ENCODE peak calls at places on chromosome 9, in six cellular contexts. A is tibial nerve, E is A549, U is right atrium auricular region, B is cardiac fibroblast, Y is upper lobe of right lung. G is an unnamed sample.

GRCh38 chr9:35689601-35690446 is at the start of gene TPM2:
- DNase-seq in A (peak; percentile 35), E (peak; percentile 88), U (peak; percentile 67), B (peak; percentile 84), Y (no peak), G (peak; percentile 96)

GRCh38 chr9:116355153-116355827 is 201.7 kb downstream of the PAPPA start:
- DNase-seq in A (no peak), E (no peak), U (peak; percentile 60), B (peak; percentile 48), Y (no peak), G (no peak)

GRCh38 chr9:135224921-135225541 is 137.6 kb downstream of the OLFM1 start:
- DNase-seq in A (no peak), E (no peak), U (no peak), B (no peak), Y (peak; percentile 61), G (no peak)

GRCh38 chr9:128214571-128215490 is 11.7 kb downstream of the DNM1 start:
- DNase-seq in A (no peak), E (peak; percentile 77), U (no peak), B (peak; percentile 16), Y (peak; percentile 61), G (peak; percentile 51)

GRCh38 chr9:104247899-104248460 is 153.9 kb downstream of the SMC2 start:
- DNase-seq in A (no peak), E (no peak), U (no peak), B (peak; percentile 52), Y (no peak), G (no peak)

GRCh38 chr9:94084314-94084713 is at the start of gene PTPDC1:
- DNase-seq in A (peak; percentile 37), E (peak; percentile 33), U (no peak), B (peak; percentile 86), Y (no peak), G (peak; percentile 38)

GRCh38 chr9:131525643-131526565 is 5.2 kb downstream of the UCK1 start:
- DNase-seq in A (no peak), E (no peak), U (no peak), B (no peak), Y (no peak), G (no peak)

GRCh38 chr9:129317179-129318011 is 139.3 kb upstream of the IER5L start:
- DNase-seq in A (no peak), E (peak; percentile 62), U (peak; percentile 71), B (peak; percentile 54), Y (peak; percentile 71), G (peak; percentile 67)

GRCh38 chr9:134457321-134457923 is 131.2 kb downstream of the RXRA start:
- DNase-seq in A (no peak), E (no peak), U (no peak), B (no peak), Y (no peak), G (no peak)

GRCh38 chr9:12954441-12954840 is 179.6 kb downstream of the LURAP1L start:
- DNase-seq in A (no peak), E (no peak), U (no peak), B (no peak), Y (no peak), G (no peak)

GRCh38 chr9:76897804-76898525 is 7.9 kb downstream of the PRUNE2 start:
- DNase-seq in A (no peak), E (no peak), U (no peak), B (no peak), Y (no peak), G (no peak)

GRCh38 chr9:124145903-124146575 is 111.7 kb upstream of the NEK6 start:
- DNase-seq in A (no peak), E (no peak), U (no peak), B (peak; percentile 51), Y (no peak), G (peak; percentile 51)

GRCh38 chr9:133714606-133715294 is 23.4 kb downstream of the SARDH start:
- DNase-seq in A (peak; percentile 17), E (no peak), U (peak; percentile 90), B (peak; percentile 93), Y (peak; percentile 65), G (peak; percentile 35)

GRCh38 chr9:8278048-8278447 is 478.5 kb upstream of the DMAC1 start:
- DNase-seq in A (no peak), E (no peak), U (no peak), B (no peak), Y (no peak), G (no peak)

GRCh38 chr9:97710356-97711222 is 13.4 kb upstream of the XPA start:
- DNase-seq in A (peak; percentile 47), E (peak; percentile 75), U (no peak), B (peak; percentile 82), Y (no peak), G (peak; percentile 81)

GRCh38 chr9:116868212-116868611 is 181.1 kb downstream of the TRIM32 start:
- DNase-seq in A (no peak), E (peak; percentile 54), U (no peak), B (no peak), Y (no peak), G (no peak)

GRCh38 chr9:113223963-113224362 is 2.6 kb downstream of the SLC31A1 start:
- DNase-seq in A (no peak), E (no peak), U (no peak), B (peak; percentile 54), Y (no peak), G (peak; percentile 42)

GRCh38 chr9:84788803-84789462 is 119.4 kb downstream of the NTRK2 start:
- DNase-seq in A (no peak), E (no peak), U (no peak), B (no peak), Y (no peak), G (no peak)

GRCh38 chr9:35728041-35728971 is 3.7 kb downstream of the TLN1 start:
- DNase-seq in A (peak; percentile 67), E (peak; percentile 60), U (peak; percentile 92), B (peak; percentile 94), Y (peak; percentile 82), G (peak; percentile 96)

GRCh38 chr9:124410321-124410913 is 4.8 kb downstream of the PSMB7 start:
- DNase-seq in A (no peak), E (no peak), U (no peak), B (peak; percentile 39), Y (no peak), G (peak; percentile 25)

GRCh38 chr9:135998410-135999071 is 37.4 kb upstream of the UBAC1 start:
- DNase-seq in A (no peak), E (no peak), U (no peak), B (no peak), Y (no peak), G (no peak)

GRCh38 chr9:18396102-18396728 is 77.7 kb upstream of the ADAMTSL1 start:
- DNase-seq in A (no peak), E (peak; percentile 24), U (no peak), B (peak; percentile 61), Y (no peak), G (no peak)

GRCh38 chr9:93456022-93456421 is 2.6 kb upstream of the FAM120AOS start:
- DNase-seq in A (no peak), E (no peak), U (no peak), B (no peak), Y (no peak), G (no peak)

GRCh38 chr9:134486127-134486995 is 155.2 kb upstream of the COL5A1 start:
- DNase-seq in A (no peak), E (no peak), U (no peak), B (no peak), Y (peak; percentile 48), G (no peak)

GRCh38 chr9:89168901-89169813 is 9.5 kb downstream of the SHC3 start:
- DNase-seq in A (no peak), E (no peak), U (no peak), B (no peak), Y (no peak), G (no peak)

GRCh38 chr9:77841739-77842386 is 189.7 kb downstream of the GNAQ start:
- DNase-seq in A (no peak), E (peak; percentile 24), U (no peak), B (peak; percentile 48), Y (no peak), G (no peak)

GRCh38 chr9:38298904-38299303 is 93.6 kb upstream of the ALDH1B1 start:
- DNase-seq in A (no peak), E (no peak), U (peak; percentile 50), B (no peak), Y (no peak), G (no peak)

GRCh38 chr9:36142510-36143161 is 6.1 kb downstream of the GLIPR2 start:
- DNase-seq in A (no peak), E (no peak), U (no peak), B (no peak), Y (no peak), G (no peak)

GRCh38 chr9:33167084-33167948 is at the start of gene B4GALT1:
- DNase-seq in A (peak; percentile 90), E (peak; percentile 86), U (peak; percentile 96), B (peak; percentile 91), Y (peak; percentile 99), G (peak; percentile 92)

DNA sequence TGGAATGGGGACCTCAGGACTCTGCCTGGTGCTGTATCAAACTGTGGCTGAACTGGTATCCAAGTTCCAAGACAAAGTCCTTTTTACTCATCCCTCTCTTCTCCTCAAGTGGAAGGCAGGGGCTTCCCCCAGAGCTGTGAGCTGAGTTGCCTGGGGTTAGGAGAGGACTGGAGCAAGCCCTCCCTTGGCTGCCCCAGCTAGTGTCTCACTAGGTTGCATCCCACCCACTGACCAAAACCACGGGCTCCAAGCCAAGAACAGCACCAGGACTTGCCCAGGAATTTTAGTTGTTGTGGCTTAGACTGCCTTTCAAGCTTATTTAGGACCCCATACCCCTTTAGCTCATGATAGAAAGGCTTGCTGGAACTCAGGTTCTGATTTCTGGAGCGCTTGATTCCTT is 158.7 kb upstream of the TNC start:
- DNase-seq in A (no peak), E (no peak), U (no peak), B (no peak), Y (no peak), G (no peak)
- TF ChIP-seq CTCF in A (no peak), E (no peak), U (no peak), B (no peak), Y (no peak), G (no peak)

GRCh38 chr9:120936764-120937122 is 10.1 kb upstream of the TRAF1 start:
- DNase-seq in A (no peak), E (no peak), U (no peak), B (no peak), Y (no peak), G (no peak)
- TF ChIP-seq CTCF in A (no peak), E (no peak), U (no peak), B (no peak), Y (no peak), G (no peak)

GRCh38 chr9:137434498-137435380 is 6.4 kb downstream of the ENTPD8 start:
- DNase-seq in A (no peak), E (no peak), U (no peak), B (no peak), Y (peak; percentile 64), G (no peak)
- TF ChIP-seq CTCF in A (no peak), E (no peak), U (no peak), B (no peak), Y (no peak), G (no peak)

DNA sequence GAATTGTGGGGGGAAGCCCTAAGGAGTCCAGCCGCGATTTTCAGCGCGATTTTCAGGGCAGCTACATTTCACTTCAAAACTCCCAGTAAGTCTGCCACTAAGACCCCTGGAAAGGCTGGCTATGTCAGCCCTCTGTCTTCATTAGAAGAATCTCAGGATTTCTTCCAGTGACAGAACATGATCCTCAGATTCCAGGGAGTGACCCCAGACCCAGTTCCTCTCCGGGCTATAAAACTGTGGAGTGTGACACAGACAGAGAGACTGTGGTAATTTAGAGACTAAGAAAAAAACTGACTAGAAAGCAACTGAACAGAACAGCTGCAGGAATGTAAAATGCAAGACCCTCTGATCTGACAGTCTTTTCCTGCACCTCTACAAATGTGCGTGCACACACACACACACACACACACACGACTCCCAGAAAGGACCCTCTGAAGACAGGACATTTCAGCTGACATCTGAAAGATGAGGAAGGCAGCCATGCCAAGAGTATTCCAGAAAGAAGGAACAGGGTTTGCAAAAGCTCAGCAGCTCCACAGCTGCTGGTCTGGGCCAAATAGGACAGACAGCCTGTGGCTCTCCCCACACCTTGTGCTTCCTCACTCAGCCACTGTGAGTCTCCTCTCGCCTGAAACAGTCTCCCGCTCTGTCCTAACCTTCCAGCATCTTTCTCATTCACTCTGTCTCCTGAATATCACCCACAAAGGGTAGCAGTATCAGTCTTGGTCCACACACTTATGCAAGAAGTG is 188.9 kb downstream of the PALM2AKAP2 start:
- DNase-seq in A (no peak), E (peak; percentile 11), U (no peak), B (peak; percentile 44), Y (no peak), G (peak; percentile 63)
- TF ChIP-seq CTCF in A (no peak), E (no peak), U (no peak), B (peak; percentile 34), Y (no peak), G (peak; percentile 14)

G was measured in foreskin fibroblast.